ENCODE peak calls at places on chromosome 21, in six cellular contexts. One of them, this sample, is unnamed.

GRCh38 chr21:46142581-46143473 is 12.6 kb downstream of the FTCD start:
- DNase-seq in body of pancreas: no peak
- DNase-seq in sigmoid colon: peak
- DNase-seq in Peyer's patch: no peak
- DNase-seq in lower leg skin: no peak
- DNase-seq in transverse colon: no peak
- DNase-seq in this sample: no peak

GRCh38 chr21:21188513-21189188 is 190.4 kb downstream of the NCAM2 start:
- DNase-seq in body of pancreas: no peak
- DNase-seq in sigmoid colon: no peak
- DNase-seq in Peyer's patch: no peak
- DNase-seq in lower leg skin: no peak
- DNase-seq in transverse colon: no peak
- DNase-seq in this sample: no peak

GRCh38 chr21:36749935-36750578 is 51.1 kb downstream of the SIM2 start:
- DNase-seq in body of pancreas: no peak
- DNase-seq in sigmoid colon: no peak
- DNase-seq in Peyer's patch: no peak
- DNase-seq in lower leg skin: no peak
- DNase-seq in transverse colon: no peak
- DNase-seq in this sample: no peak

GRCh38 chr21:32886339-32886738 is 114.8 kb upstream of the PAXBP1 start:
- DNase-seq in body of pancreas: no peak
- DNase-seq in sigmoid colon: no peak
- DNase-seq in Peyer's patch: no peak
- DNase-seq in lower leg skin: no peak
- DNase-seq in transverse colon: no peak
- DNase-seq in this sample: no peak

GRCh38 chr21:36768496-36768895 is 69.6 kb downstream of the SIM2 start:
- DNase-seq in body of pancreas: no peak
- DNase-seq in sigmoid colon: no peak
- DNase-seq in Peyer's patch: no peak
- DNase-seq in lower leg skin: peak
- DNase-seq in transverse colon: no peak
- DNase-seq in this sample: no peak

GRCh38 chr21:45972353-45972715 is 9.2 kb upstream of the COL6A1 start:
- DNase-seq in body of pancreas: no peak
- DNase-seq in sigmoid colon: peak
- DNase-seq in Peyer's patch: peak
- DNase-seq in lower leg skin: peak
- DNase-seq in transverse colon: peak
- DNase-seq in this sample: no peak

GRCh38 chr21:45410865-45411809 is 6.2 kb downstream of the COL18A1 start:
- DNase-seq in body of pancreas: peak
- DNase-seq in sigmoid colon: peak
- DNase-seq in Peyer's patch: no peak
- DNase-seq in lower leg skin: no peak
- DNase-seq in transverse colon: no peak
- DNase-seq in this sample: no peak

GRCh38 chr21:24147674-24148073 is 1459.6 kb downstream of the MRPL39 start:
- DNase-seq in body of pancreas: no peak
- DNase-seq in sigmoid colon: no peak
- DNase-seq in Peyer's patch: no peak
- DNase-seq in lower leg skin: no peak
- DNase-seq in transverse colon: no peak
- DNase-seq in this sample: no peak

GRCh38 chr21:38819719-38820147 is 14.0 kb downstream of the ETS2 start:
- DNase-seq in body of pancreas: no peak
- DNase-seq in sigmoid colon: no peak
- DNase-seq in Peyer's patch: no peak
- DNase-seq in lower leg skin: peak
- DNase-seq in transverse colon: peak
- DNase-seq in this sample: peak

GRCh38 chr21:38212716-38213115 is 44.1 kb upstream of the KCNJ15 start:
- DNase-seq in body of pancreas: no peak
- DNase-seq in sigmoid colon: no peak
- DNase-seq in Peyer's patch: no peak
- DNase-seq in lower leg skin: no peak
- DNase-seq in transverse colon: no peak
- DNase-seq in this sample: no peak

GRCh38 chr21:26806734-26807372 is 38.4 kb downstream of the ADAMTS1 start:
- DNase-seq in body of pancreas: no peak
- DNase-seq in sigmoid colon: no peak
- DNase-seq in Peyer's patch: no peak
- DNase-seq in lower leg skin: no peak
- DNase-seq in transverse colon: no peak
- DNase-seq in this sample: peak

DNA sequence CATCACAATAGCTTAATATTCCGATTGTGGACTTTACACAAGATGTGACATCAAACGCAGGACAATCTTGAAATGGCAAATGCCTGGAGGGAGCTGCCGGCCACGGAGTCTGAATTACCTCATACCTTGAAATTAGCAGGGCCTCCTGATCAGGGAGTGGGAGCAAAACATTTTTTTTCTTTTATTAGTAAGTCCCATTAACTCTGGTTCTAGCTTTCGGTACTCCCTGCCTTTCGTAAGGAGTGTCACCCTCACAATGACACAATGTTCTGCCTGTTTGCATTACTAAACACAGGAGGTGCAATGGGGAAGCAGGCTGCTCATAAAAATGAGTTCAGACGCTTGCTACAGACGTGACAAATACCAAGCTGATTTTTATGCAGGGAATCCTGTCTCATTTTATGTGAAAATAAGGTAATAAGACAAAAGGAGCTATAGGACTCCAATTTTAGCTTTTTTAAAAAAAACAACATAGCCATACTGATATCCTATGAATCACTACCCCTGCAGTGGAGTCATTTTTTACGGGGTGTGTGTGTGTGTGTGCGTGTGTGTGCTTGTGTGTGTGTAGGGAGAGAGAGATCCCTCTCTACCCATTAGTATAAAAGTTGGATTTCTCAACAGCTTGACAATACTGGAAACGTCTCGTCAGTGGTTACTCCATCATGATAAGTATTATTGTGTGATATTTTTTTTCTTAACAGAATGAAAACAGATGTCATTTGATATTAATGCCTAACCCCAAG is 205.1 kb upstream of the RUNX1 start:
- DNase-seq in body of pancreas: no peak
- DNase-seq in sigmoid colon: no peak
- DNase-seq in Peyer's patch: no peak
- DNase-seq in lower leg skin: no peak
- DNase-seq in transverse colon: peak
- DNase-seq in this sample: no peak
- TF ChIP-seq POLR2A in body of pancreas: no peak
- TF ChIP-seq POLR2A in sigmoid colon: no peak
- TF ChIP-seq POLR2A in Peyer's patch: no peak
- TF ChIP-seq POLR2A in lower leg skin: no peak
- TF ChIP-seq POLR2A in transverse colon: no peak
- TF ChIP-seq POLR2A in this sample: no peak

GRCh38 chr21:41926068-41926806 is 27.6 kb downstream of the C2CD2 start:
- DNase-seq in body of pancreas: peak
- DNase-seq in sigmoid colon: peak
- DNase-seq in Peyer's patch: no peak
- DNase-seq in lower leg skin: no peak
- DNase-seq in transverse colon: no peak
- DNase-seq in this sample: no peak

GRCh38 chr21:41926807-41927171 is 27.0 kb downstream of the C2CD2 start:
- DNase-seq in body of pancreas: no peak
- DNase-seq in sigmoid colon: peak
- DNase-seq in Peyer's patch: no peak
- DNase-seq in lower leg skin: no peak
- DNase-seq in transverse colon: no peak
- DNase-seq in this sample: no peak

GRCh38 chr21:41928621-41929220 is 25.1 kb downstream of the C2CD2 start:
- DNase-seq in body of pancreas: no peak
- DNase-seq in sigmoid colon: peak
- DNase-seq in Peyer's patch: no peak
- DNase-seq in lower leg skin: no peak
- DNase-seq in transverse colon: no peak
- DNase-seq in this sample: no peak

GRCh38 chr21:41929248-41929647 is 24.6 kb downstream of the C2CD2 start:
- DNase-seq in body of pancreas: no peak
- DNase-seq in sigmoid colon: peak
- DNase-seq in Peyer's patch: no peak
- DNase-seq in lower leg skin: no peak
- DNase-seq in transverse colon: no peak
- DNase-seq in this sample: no peak

GRCh38 chr21:41927727-41928409 is 25.9 kb downstream of the C2CD2 start:
- DNase-seq in body of pancreas: no peak
- DNase-seq in sigmoid colon: peak
- DNase-seq in Peyer's patch: no peak
- DNase-seq in lower leg skin: no peak
- DNase-seq in transverse colon: no peak
- DNase-seq in this sample: no peak
- TF ChIP-seq POLR2A in body of pancreas: no peak
- TF ChIP-seq POLR2A in sigmoid colon: no peak
- TF ChIP-seq POLR2A in Peyer's patch: no peak
- TF ChIP-seq POLR2A in lower leg skin: no peak
- TF ChIP-seq POLR2A in transverse colon: no peak
- TF ChIP-seq POLR2A in this sample: no peak

GRCh38 chr21:42532466-42533181 is 19.0 kb downstream of the SLC37A1 start:
- DNase-seq in body of pancreas: peak
- DNase-seq in sigmoid colon: peak
- DNase-seq in Peyer's patch: peak
- DNase-seq in lower leg skin: peak
- DNase-seq in transverse colon: peak
- DNase-seq in this sample: peak

GRCh38 chr21:42527489-42528158 is 14.0 kb downstream of the SLC37A1 start:
- DNase-seq in body of pancreas: no peak
- DNase-seq in sigmoid colon: no peak
- DNase-seq in Peyer's patch: no peak
- DNase-seq in lower leg skin: peak
- DNase-seq in transverse colon: no peak
- DNase-seq in this sample: no peak

GRCh38 chr21:42527127-42527488 is 13.5 kb downstream of the SLC37A1 start:
- DNase-seq in body of pancreas: no peak
- DNase-seq in sigmoid colon: peak
- DNase-seq in Peyer's patch: no peak
- DNase-seq in lower leg skin: no peak
- DNase-seq in transverse colon: no peak
- DNase-seq in this sample: no peak

GRCh38 chr21:42531771-42532170 is 18.1 kb downstream of the SLC37A1 start:
- DNase-seq in body of pancreas: no peak
- DNase-seq in sigmoid colon: peak
- DNase-seq in Peyer's patch: no peak
- DNase-seq in lower leg skin: peak
- DNase-seq in transverse colon: no peak
- DNase-seq in this sample: no peak

DNA sequence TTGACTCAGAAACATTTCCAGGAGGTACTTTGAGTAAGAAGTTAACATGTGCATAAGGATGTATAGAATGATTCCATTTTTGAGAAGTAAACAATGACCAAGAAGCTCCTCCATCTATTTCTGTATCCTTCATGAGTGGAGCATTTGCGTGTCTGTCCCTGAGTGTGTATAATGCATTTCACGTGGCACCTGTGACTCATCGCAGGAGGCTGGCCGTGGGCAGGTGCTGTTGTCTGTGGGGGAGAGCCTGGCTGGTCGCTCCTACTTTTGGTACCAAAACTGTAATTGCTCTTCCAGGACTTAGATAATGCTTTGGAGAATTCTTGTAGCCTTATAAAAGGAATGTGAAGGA is 16.5 kb downstream of the SLC37A1 start:
- DNase-seq in body of pancreas: no peak
- DNase-seq in sigmoid colon: peak
- DNase-seq in Peyer's patch: no peak
- DNase-seq in lower leg skin: peak
- DNase-seq in transverse colon: no peak
- DNase-seq in this sample: no peak
- TF ChIP-seq POLR2A in body of pancreas: no peak
- TF ChIP-seq POLR2A in sigmoid colon: no peak
- TF ChIP-seq POLR2A in Peyer's patch: no peak
- TF ChIP-seq POLR2A in lower leg skin: no peak
- TF ChIP-seq POLR2A in transverse colon: no peak
- TF ChIP-seq POLR2A in this sample: no peak

DNA sequence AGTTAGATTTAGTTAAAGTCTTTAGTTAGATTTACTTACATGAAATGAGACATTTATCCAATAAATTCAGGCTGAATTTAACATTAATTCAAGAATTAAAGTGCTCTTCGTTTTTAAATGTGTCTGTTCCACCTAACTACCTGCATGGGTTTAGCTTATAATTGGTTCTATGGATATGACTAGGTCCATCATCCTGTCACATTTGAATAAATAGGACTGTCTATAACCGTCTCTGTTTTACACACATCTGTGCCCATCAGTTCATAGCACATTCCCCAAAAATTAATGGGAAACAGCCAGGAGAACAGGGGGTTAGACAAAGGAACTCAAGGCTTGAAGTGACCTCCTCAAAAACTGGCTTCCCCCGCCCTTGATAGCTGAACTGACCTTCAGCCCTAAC is 219.6 kb downstream of the MRPL39 start:
- DNase-seq in body of pancreas: no peak
- DNase-seq in sigmoid colon: no peak
- DNase-seq in Peyer's patch: no peak
- DNase-seq in lower leg skin: no peak
- DNase-seq in transverse colon: no peak
- DNase-seq in this sample: no peak
- TF ChIP-seq POLR2A in body of pancreas: no peak
- TF ChIP-seq POLR2A in sigmoid colon: no peak
- TF ChIP-seq POLR2A in Peyer's patch: no peak
- TF ChIP-seq POLR2A in lower leg skin: no peak
- TF ChIP-seq POLR2A in transverse colon: no peak
- TF ChIP-seq POLR2A in this sample: no peak

GRCh38 chr21:15229390-15229789 is 164.6 kb upstream of the NRIP1 start:
- DNase-seq in body of pancreas: no peak
- DNase-seq in sigmoid colon: no peak
- DNase-seq in Peyer's patch: no peak
- DNase-seq in lower leg skin: no peak
- DNase-seq in transverse colon: no peak
- DNase-seq in this sample: no peak

GRCh38 chr21:15236111-15236510 is 171.3 kb upstream of the NRIP1 start:
- DNase-seq in body of pancreas: no peak
- DNase-seq in sigmoid colon: no peak
- DNase-seq in Peyer's patch: no peak
- DNase-seq in lower leg skin: no peak
- DNase-seq in transverse colon: no peak
- DNase-seq in this sample: no peak

GRCh38 chr21:15227919-15228318 is 163.1 kb upstream of the NRIP1 start:
- DNase-seq in body of pancreas: no peak
- DNase-seq in sigmoid colon: no peak
- DNase-seq in Peyer's patch: no peak
- DNase-seq in lower leg skin: no peak
- DNase-seq in transverse colon: no peak
- DNase-seq in this sample: no peak

DNA sequence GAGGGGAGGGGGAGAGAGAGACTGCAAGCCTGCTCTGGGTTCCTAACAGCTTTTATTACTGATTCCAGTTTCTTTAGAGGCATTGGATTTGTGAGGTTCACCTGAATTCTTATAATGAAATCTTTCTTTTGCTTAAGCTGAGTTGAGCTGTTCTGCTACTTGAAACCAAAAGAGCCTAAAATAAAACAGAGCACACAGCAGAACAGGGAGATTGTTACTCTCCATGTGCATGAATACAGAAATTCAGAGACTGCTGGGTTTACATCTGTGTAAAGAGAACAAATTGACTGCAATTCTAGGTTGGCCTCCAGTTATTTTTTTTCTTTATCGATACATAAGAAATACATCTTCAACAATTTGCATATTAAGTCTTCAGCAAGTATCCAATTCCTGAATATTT is 168.8 kb upstream of the NRIP1 start:
- DNase-seq in body of pancreas: no peak
- DNase-seq in sigmoid colon: no peak
- DNase-seq in Peyer's patch: no peak
- DNase-seq in lower leg skin: no peak
- DNase-seq in transverse colon: no peak
- DNase-seq in this sample: no peak
- TF ChIP-seq POLR2A in body of pancreas: no peak
- TF ChIP-seq POLR2A in sigmoid colon: no peak
- TF ChIP-seq POLR2A in Peyer's patch: no peak
- TF ChIP-seq POLR2A in lower leg skin: no peak
- TF ChIP-seq POLR2A in transverse colon: no peak
- TF ChIP-seq POLR2A in this sample: no peak

This sample was measured in H54.